ENCODE peak calls at places on chromosome 22, in eight cellular contexts. W, A, J, H, E, D, Z and F are unnamed samples.

GRCh38 chr22:40594346-40594745 is 42.2 kb downstream of the MRTFA start:
- DNase-seq in H (no peak), D (no peak), W (no peak), Z (no peak), A (no peak), E (no peak), J (no peak), F (no peak)

GRCh38 chr22:49569286-49570031 is 258.2 kb downstream of the BRD1 start:
- DNase-seq in J (no peak), A (no peak), E (no peak), W (no peak), Z (no peak), D (no peak), H (no peak), F (no peak)

GRCh38 chr22:50016988-50017700 is 4.6 kb upstream of the IL17REL start:
- DNase-seq in E (peak), W (peak), D (peak), H (no peak), A (no peak), J (no peak), Z (no peak), F (no peak)

GRCh38 chr22:24104307-24105017 is 76.8 kb upstream of the SUSD2 start:
- DNase-seq in J (no peak), W (no peak), D (no peak), H (no peak), Z (no peak), A (no peak), E (no peak), F (no peak)

GRCh38 chr22:25564979-25565677 is 653 bp downstream of the GRK3 start:
- DNase-seq in E (no peak), A (no peak), H (no peak), W (no peak), Z (no peak), J (peak), D (no peak), F (no peak)

GRCh38 chr22:38402204-38402603 is 52.8 kb downstream of the KCNJ4 start:
- DNase-seq in A (peak), E (no peak), D (no peak), H (no peak), W (no peak), J (no peak), Z (no peak), F (no peak)

GRCh38 chr22:43128928-43129424 is 14.2 kb downstream of the MCAT start:
- DNase-seq in W (no peak), D (no peak), H (no peak), A (peak), Z (no peak), E (no peak), J (peak), F (no peak)

GRCh38 chr22:40008726-40009125 is 14.0 kb downstream of the FAM83F start:
- DNase-seq in A (peak), E (peak), H (no peak), J (no peak), Z (no peak), W (no peak), D (no peak), F (peak)

GRCh38 chr22:27810566-27810965 is 9.0 kb upstream of the MN1 start:
- DNase-seq in H (peak), E (peak), D (peak), W (no peak), A (peak), Z (no peak), J (no peak), F (peak)

GRCh38 chr22:32696089-32696488 is 105.4 kb upstream of the TIMP3 start:
- DNase-seq in J (no peak), H (no peak), W (no peak), D (no peak), Z (no peak), A (no peak), E (no peak), F (no peak)

GRCh38 chr22:25388866-25389540 is 169.6 kb downstream of the CRYBB2 start:
- DNase-seq in A (no peak), H (no peak), D (no peak), Z (no peak), E (no peak), J (no peak), W (no peak), F (no peak)

GRCh38 chr22:35357883-35358621 is 22.8 kb upstream of the HMOX1 start:
- DNase-seq in D (peak), W (no peak), Z (no peak), A (no peak), H (no peak), E (peak), J (no peak), F (peak)

GRCh38 chr22:17965538-17966402 is 58.6 kb downstream of the MICAL3 start:
- DNase-seq in E (no peak), A (no peak), D (no peak), H (no peak), Z (no peak), W (no peak), J (no peak), F (no peak)

GRCh38 chr22:26756675-26757293 is 99.4 kb downstream of the MIAT start:
- DNase-seq in H (no peak), J (peak), D (peak), W (no peak), A (peak), Z (no peak), E (peak), F (peak)

GRCh38 chr22:45073064-45073463 is 63.3 kb upstream of the PHF21B start:
- DNase-seq in W (no peak), J (no peak), A (no peak), E (no peak), H (no peak), D (no peak), Z (no peak), F (no peak)

GRCh38 chr22:17570851-17571631 is 7.7 kb downstream of the SLC25A18 start:
- DNase-seq in E (peak), W (no peak), A (no peak), D (peak), J (no peak), H (no peak), Z (peak), F (no peak)

GRCh38 chr22:27489265-27489675 is 312.3 kb downstream of the MN1 start:
- DNase-seq in A (no peak), H (peak), J (no peak), D (peak), Z (no peak), W (no peak), E (no peak), F (peak)

GRCh38 chr22:35421121-35421520 is 21.2 kb downstream of the MCM5 start:
- DNase-seq in E (no peak), Z (no peak), W (no peak), H (no peak), A (no peak), D (no peak), J (peak), F (no peak)

GRCh38 chr22:17348464-17349103 is 20.7 kb upstream of the CECR2 start:
- DNase-seq in Z (no peak), J (no peak), H (no peak), W (no peak), A (peak), D (no peak), E (no peak), F (no peak)

GRCh38 chr22:21902296-21903087 is 35.0 kb upstream of the MAPK1 start:
- DNase-seq in E (no peak), A (no peak), W (no peak), D (no peak), Z (no peak), H (no peak), J (no peak), F (no peak)

GRCh38 chr22:23218867-23219251 is 38.5 kb downstream of the BCR start:
- DNase-seq in J (peak), H (no peak), D (peak), Z (no peak), W (no peak), E (peak), A (peak), F (no peak)

GRCh38 chr22:23045461-23045860 is 24.9 kb upstream of the GNAZ start:
- DNase-seq in D (no peak), A (no peak), H (no peak), J (no peak), E (no peak), W (no peak), Z (no peak), F (no peak)

GRCh38 chr22:43365715-43366440 is 22.7 kb upstream of the SCUBE1 start:
- DNase-seq in A (no peak), E (no peak), Z (no peak), H (no peak), D (no peak), W (no peak), J (no peak), F (no peak)

GRCh38 chr22:19514831-19515565 is 9.2 kb downstream of the CLDN5 start:
- DNase-seq in D (peak), W (no peak), Z (no peak), A (peak), H (no peak), E (no peak), J (no peak), F (no peak)

GRCh38 chr22:39317084-39317755 is 2.2 kb downstream of the RPL3 start:
- DNase-seq in J (no peak), A (no peak), Z (no peak), D (no peak), W (no peak), E (no peak), H (no peak), F (peak)

GRCh38 chr22:49768961-49769690 is 58.5 kb downstream of the BRD1 start:
- DNase-seq in E (no peak), H (no peak), D (no peak), W (no peak), Z (no peak), A (peak), J (no peak), F (no peak)

GRCh38 chr22:46674906-46675305 is 54.7 kb downstream of the GRAMD4 start:
- DNase-seq in E (no peak), A (no peak), D (no peak), Z (no peak), W (no peak), J (no peak), H (no peak), F (no peak)

GRCh38 chr22:38250642-38251354 is 22.0 kb downstream of the TMEM184B start:
- DNase-seq in Z (no peak), E (no peak), J (no peak), H (no peak), W (no peak), A (no peak), D (no peak), F (no peak)

GRCh38 chr22:44372611-44373010 is 59.9 kb upstream of the SHISAL1 start:
- DNase-seq in Z (no peak), J (no peak), E (no peak), H (no peak), D (no peak), W (no peak), A (no peak), F (no peak)